ENCODE peak calls at places on chromosome 13, in eight cellular contexts. A, S, U, C, N, Q, V and B are unnamed samples.

GRCh38 chr13:60335531-60335930 is 61.5 kb upstream of the TDRD3 start:
- DNase-seq in A (no peak), S (no peak), Q (peak; percentile 48), U (no peak), N (no peak), C (no peak), V (peak; percentile 12), B (no peak)

GRCh38 chr13:98334620-98335205 is 157.6 kb upstream of the RNF113B start:
- DNase-seq in A (no peak), S (no peak), Q (no peak), C (no peak), N (no peak), U (no peak), V (no peak), B (no peak)

GRCh38 chr13:51585696-51586095 is 1.4 kb downstream of the WDFY2 start:
- DNase-seq in V (peak; percentile 55), Q (peak; percentile 45), C (no peak), S (no peak), N (no peak), U (no peak), A (no peak), B (no peak)

GRCh38 chr13:113969311-113969972 is 4.4 kb downstream of the C13orf46 start:
- DNase-seq in S (no peak), Q (no peak), N (no peak), A (no peak), U (no peak), V (no peak), C (peak; percentile 13), B (peak; percentile 51)

GRCh38 chr13:37313383-37313782 is 207.9 kb upstream of the CSNK1A1L start:
- DNase-seq in U (no peak), V (peak; percentile 96), A (no peak), Q (peak; percentile 96), C (no peak), N (no peak), S (no peak), B (no peak)

GRCh38 chr13:57270493-57270892 is 103.5 kb downstream of the PRR20E start:
- DNase-seq in V (no peak), C (no peak), Q (no peak), A (no peak), N (no peak), U (no peak), S (no peak), B (no peak)

GRCh38 chr13:84980571-84980970 is 818.6 kb downstream of the SLITRK6 start:
- DNase-seq in A (no peak), U (no peak), S (no peak), C (no peak), Q (no peak), N (no peak), V (no peak), B (no peak)

GRCh38 chr13:99630269-99630898 is 129.1 kb downstream of the TM9SF2 start:
- DNase-seq in C (no peak), A (no peak), Q (no peak), V (no peak), U (no peak), N (no peak), S (no peak), B (no peak)

GRCh38 chr13:26051231-26052135 is at the start of gene SHISA2:
- DNase-seq in A (peak; percentile 89), N (peak; percentile 43), Q (peak; percentile 19), C (peak; percentile 62), U (no peak), V (peak; percentile 49), S (no peak), B (peak; percentile 71)

GRCh38 chr13:50842711-50843255 is 709 bp downstream of the DLEU7 start:
- DNase-seq in U (no peak), Q (no peak), A (no peak), C (no peak), V (no peak), S (no peak), N (no peak), B (no peak)

GRCh38 chr13:20566424-20566916 is 487 bp upstream of the IFT88 start:
- DNase-seq in S (no peak), N (peak; percentile 17), A (no peak), V (peak; percentile 76), U (peak; percentile 22), C (no peak), Q (peak; percentile 62), B (no peak)

GRCh38 chr13:84037937-84038464 is 155.7 kb upstream of the SLITRK1 start:
- DNase-seq in V (no peak), C (no peak), A (peak; percentile 14), U (no peak), Q (no peak), S (no peak), N (no peak), B (no peak)

GRCh38 chr13:25213716-25214115 is 41.6 kb upstream of the AMER2 start:
- DNase-seq in V (no peak), N (no peak), C (no peak), S (no peak), Q (no peak), U (no peak), A (peak; percentile 17), B (no peak)

GRCh38 chr13:110485604-110486003 is 75.9 kb downstream of the RAB20 start:
- DNase-seq in N (peak; percentile 92), C (no peak), A (peak; percentile 89), S (no peak), U (no peak), V (peak; percentile 57), Q (no peak), B (no peak)

GRCh38 chr13:48531416-48532145 is 1.3 kb downstream of the RCBTB2 start:
- DNase-seq in U (no peak), C (no peak), A (no peak), N (no peak), S (no peak), Q (no peak), V (peak; percentile 22), B (no peak)

GRCh38 chr13:77729502-77730221 is 32.2 kb downstream of the SLAIN1 start:
- DNase-seq in U (no peak), C (no peak), S (no peak), V (no peak), Q (no peak), A (no peak), N (no peak), B (no peak)

GRCh38 chr13:41388143-41388881 is 69.0 kb upstream of the RGCC start:
- DNase-seq in C (no peak), V (no peak), S (no peak), Q (no peak), A (no peak), N (no peak), U (no peak), B (no peak)

GRCh38 chr13:94169783-94170513 is 309.5 kb downstream of the DCT start:
- DNase-seq in S (no peak), N (no peak), U (no peak), C (peak; percentile 30), Q (peak; percentile 48), A (no peak), V (peak; percentile 36), B (peak; percentile 79)

GRCh38 chr13:109964164-109964563 is 177.8 kb upstream of the IRS2 start:
- DNase-seq in C (no peak), S (no peak), U (no peak), Q (no peak), N (no peak), A (no peak), V (no peak), B (no peak)